ENCODE peak calls at places on chromosomes 12 and 14, in eight cellular contexts. N, W, C, M, A, Z, Q and K are unnamed samples.

GRCh38 chr14:74437654-74438053 is 11.6 kb upstream of the SYNDIG1L start:
- DNase-seq in N (no peak), W (no peak), C (no peak), M (no peak), A (no peak), Z (no peak), Q (no peak), K (no peak)

GRCh38 chr12:12715459-12716150 is 1.6 kb upstream of the CDKN1B start:
- DNase-seq in N (no peak), W (peak), C (no peak), M (no peak), A (no peak), Z (no peak), Q (no peak), K (no peak)

GRCh38 chr14:95023886-95024285 is 133.4 kb downstream of the DICER1 start:
- DNase-seq in N (no peak), W (no peak), C (no peak), M (no peak), A (no peak), Z (peak), Q (no peak), K (no peak)

GRCh38 chr14:105093426-105094192 is 28.4 kb upstream of the GPR132 start:
- DNase-seq in N (peak), W (peak), C (peak), M (peak), A (peak), Z (peak), Q (peak), K (peak)

GRCh38 chr12:91138337-91138905 is 27.1 kb upstream of the LUM start:
- DNase-seq in N (no peak), W (no peak), C (no peak), M (no peak), A (no peak), Z (no peak), Q (no peak), K (no peak)

GRCh38 chr12:88448337-88448944 is 131.8 kb downstream of the KITLG start:
- DNase-seq in N (no peak), W (no peak), C (no peak), M (no peak), A (no peak), Z (no peak), Q (no peak), K (no peak)

GRCh38 chr14:88838015-88838414 is 13.6 kb downstream of the TTC8 start:
- DNase-seq in N (no peak), W (no peak), C (no peak), M (no peak), A (no peak), Z (no peak), Q (no peak), K (no peak)

GRCh38 chr14:75184447-75184846 is 8.0 kb upstream of the TMED10 start:
- DNase-seq in N (no peak), W (peak), C (no peak), M (no peak), A (no peak), Z (peak), Q (no peak), K (no peak)

GRCh38 chr14:97602438-97603117 is 805.4 kb downstream of the VRK1 start:
- DNase-seq in N (no peak), W (no peak), C (no peak), M (no peak), A (no peak), Z (no peak), Q (peak), K (no peak)

GRCh38 chr12:119036878-119037493 is 55.6 kb downstream of the SRRM4 start:
- DNase-seq in N (peak), W (peak), C (no peak), M (peak), A (no peak), Z (peak), Q (no peak), K (no peak)

GRCh38 chr12:13764748-13765147 is 216.7 kb downstream of the GRIN2B start:
- DNase-seq in N (no peak), W (no peak), C (no peak), M (no peak), A (no peak), Z (no peak), Q (no peak), K (no peak)

GRCh38 chr14:72904218-72904617 is 10.3 kb upstream of the DPF3 start:
- DNase-seq in N (no peak), W (no peak), C (no peak), M (no peak), A (no peak), Z (no peak), Q (no peak), K (no peak)

GRCh38 chr14:65345264-65345663 is 67.3 kb upstream of the FUT8 start:
- DNase-seq in N (no peak), W (no peak), C (no peak), M (no peak), A (no peak), Z (no peak), Q (no peak), K (no peak)

GRCh38 chr14:76304536-76305473 is 71.1 kb upstream of the ESRRB start:
- DNase-seq in N (no peak), W (no peak), C (no peak), M (no peak), A (no peak), Z (no peak), Q (no peak), K (no peak)

GRCh38 chr12:42504049-42504448 is 85.5 kb downstream of the PRICKLE1 start:
- DNase-seq in N (no peak), W (no peak), C (no peak), M (peak), A (peak), Z (no peak), Q (no peak), K (no peak)

GRCh38 chr14:99261916-99262787 is 9.8 kb downstream of the BCL11B start:
- DNase-seq in N (no peak), W (no peak), C (no peak), M (no peak), A (no peak), Z (no peak), Q (no peak), K (no peak)

GRCh38 chr12:101880769-101881168 is 3.4 kb downstream of the DRAM1 start:
- DNase-seq in N (no peak), W (no peak), C (no peak), M (no peak), A (no peak), Z (no peak), Q (no peak), K (no peak)

GRCh38 chr14:23357261-23357660 is 4.6 kb upstream of the SLC22A17 start:
- DNase-seq in N (no peak), W (no peak), C (no peak), M (no peak), A (no peak), Z (no peak), Q (no peak), K (no peak)

GRCh38 chr12:50415899-50416479 is 15.3 kb downstream of the LARP4 start:
- DNase-seq in N (no peak), W (no peak), C (no peak), M (no peak), A (no peak), Z (no peak), Q (no peak), K (no peak)

GRCh38 chr12:101047652-101048051 is 162.4 kb downstream of the SLC5A8 start:
- DNase-seq in N (no peak), W (no peak), C (no peak), M (no peak), A (no peak), Z (no peak), Q (no peak), K (no peak)

GRCh38 chr14:41925409-41925808 is 318.7 kb downstream of the LRFN5 start:
- DNase-seq in N (no peak), W (no peak), C (no peak), M (peak), A (peak), Z (peak), Q (no peak), K (no peak)

GRCh38 chr14:72513994-72514659 is 379.8 kb downstream of the DPF3 start:
- DNase-seq in N (peak), W (no peak), C (no peak), M (peak), A (peak), Z (peak), Q (no peak), K (no peak)

GRCh38 chr14:53432378-53432802 is 279.3 kb upstream of the DDHD1 start:
- DNase-seq in N (peak), W (peak), C (no peak), M (peak), A (peak), Z (peak), Q (peak), K (no peak)